ENCODE peak calls at places on chromosomes 1 and 21, in eight cellular contexts. I, Z, D, L, F, C, O and K are unnamed samples.

GRCh38 chr1:49323925-49324540 is 547.3 kb upstream of the BEND5 start:
- DNase-seq in I (no peak), Z (no peak), D (no peak), L (no peak), F (no peak), C (no peak), O (no peak), K (no peak)

GRCh38 chr1:84069236-84069845 is 70.4 kb upstream of the TTLL7 start:
- DNase-seq in I (no peak), Z (peak), D (no peak), L (no peak), F (no peak), C (no peak), O (no peak), K (no peak)

GRCh38 chr1:51792864-51793263 is 85.7 kb downstream of the NRDC start:
- DNase-seq in I (peak), Z (peak), D (no peak), L (no peak), F (peak), C (peak), O (no peak), K (no peak)

GRCh38 chr1:16180291-16180824 is 24.5 kb upstream of the EPHA2 start:
- DNase-seq in I (no peak), Z (no peak), D (no peak), L (no peak), F (no peak), C (no peak), O (no peak), K (no peak)

GRCh38 chr1:90717665-90718410 is 736 bp upstream of the BARHL2 start:
- DNase-seq in I (no peak), Z (no peak), D (no peak), L (no peak), F (no peak), C (no peak), O (peak), K (no peak)

GRCh38 chr21:34345892-34346291 is 17.9 kb upstream of the KCNE2 start:
- DNase-seq in I (no peak), Z (no peak), D (no peak), L (no peak), F (peak), C (no peak), O (no peak), K (no peak)

GRCh38 chr1:16076003-16076870 is 2.8 kb upstream of the FAM131C start:
- DNase-seq in I (no peak), Z (peak), D (peak), L (no peak), F (peak), C (peak), O (no peak), K (no peak)

GRCh38 chr1:111506561-111506960 is 3.1 kb upstream of the ADORA3 start:
- DNase-seq in I (no peak), Z (no peak), D (no peak), L (no peak), F (no peak), C (no peak), O (no peak), K (peak)

GRCh38 chr1:160307455-160307854 is 22.5 kb upstream of the PEX19 start:
- DNase-seq in I (no peak), Z (no peak), D (no peak), L (no peak), F (no peak), C (no peak), O (no peak), K (peak)

GRCh38 chr1:114700026-114700600 is 4.8 kb upstream of the AMPD1 start:
- DNase-seq in I (no peak), Z (no peak), D (no peak), L (no peak), F (no peak), C (no peak), O (no peak), K (no peak)

GRCh38 chr21:41369105-41369914 is 7.5 kb downstream of the MX2 start:
- DNase-seq in I (no peak), Z (peak), D (peak), L (peak), F (peak), C (no peak), O (no peak), K (peak)

DNA sequence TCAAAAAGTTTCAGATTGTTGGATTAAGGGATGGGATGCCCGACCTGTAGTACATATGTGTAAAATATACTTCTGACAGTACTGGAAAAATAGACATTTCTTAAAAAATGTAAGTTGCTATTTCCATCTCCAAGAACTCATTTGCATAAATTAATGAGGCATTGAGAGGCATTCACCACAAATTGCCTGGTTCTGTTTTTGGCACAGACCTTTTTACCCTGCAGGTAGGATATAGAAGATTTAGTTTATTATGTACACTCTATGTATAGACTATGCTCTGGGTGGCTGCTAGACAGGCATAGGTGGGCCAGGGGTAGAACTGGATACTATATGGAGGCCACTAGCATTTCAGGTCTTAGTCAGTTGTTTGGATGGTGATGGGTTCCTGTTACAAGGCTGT is 8.0 kb downstream of the CCDC17 start:
- DNase-seq in I (no peak), Z (no peak), D (no peak), L (no peak), F (no peak), C (no peak), O (no peak), K (no peak)
- H3K4me3 ChIP-seq in I (no peak), Z (no peak), D (no peak), L (no peak), F (no peak), C (no peak), O (no peak), K (no peak)

GRCh38 chr1:42518894-42519293 is 55.8 kb downstream of the CCDC30 start:
- DNase-seq in I (no peak), Z (no peak), D (no peak), L (no peak), F (no peak), C (no peak), O (no peak), K (no peak)

GRCh38 chr1:42524330-42524729 is 61.2 kb downstream of the CCDC30 start:
- DNase-seq in I (no peak), Z (no peak), D (no peak), L (no peak), F (no peak), C (no peak), O (no peak), K (no peak)

DNA sequence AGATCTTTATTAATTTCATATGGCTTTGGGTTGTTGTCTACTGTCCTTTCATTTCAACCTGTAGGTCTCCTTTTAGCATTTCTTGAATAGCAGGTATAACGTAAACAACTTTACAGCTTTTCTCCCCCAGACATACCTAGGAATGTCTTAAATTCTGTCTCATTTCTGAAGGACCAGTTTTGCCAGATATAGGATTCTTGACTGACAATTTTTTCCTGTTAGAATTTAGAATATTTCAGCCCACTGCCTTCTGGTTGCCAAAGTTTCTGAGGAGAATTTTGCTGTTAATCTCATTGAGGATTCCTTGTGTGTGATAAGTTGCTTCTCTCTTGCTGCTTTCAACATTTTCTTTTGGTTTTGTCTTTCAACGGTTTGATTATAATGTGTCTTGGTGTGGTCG is 60.1 kb downstream of the CCDC30 start:
- DNase-seq in I (no peak), Z (no peak), D (no peak), L (no peak), F (no peak), C (no peak), O (no peak), K (no peak)
- TF ChIP-seq CTCF in I (no peak), Z (no peak), D (no peak), L (no peak), F (no peak), C (no peak), O (no peak), K (no peak)

GRCh38 chr1:180251526-180252305 is 21.7 kb downstream of the LHX4 start:
- DNase-seq in I (no peak), Z (no peak), D (peak), L (no peak), F (no peak), C (no peak), O (no peak), K (no peak)
- H3K4me3 ChIP-seq in I (no peak), Z (no peak), D (no peak), L (no peak), F (no peak), C (no peak), O (no peak), K (no peak)

GRCh38 chr1:54054438-54054749 is 986 bp downstream of the TCEANC2 start:
- DNase-seq in I (no peak), Z (peak), D (no peak), L (no peak), F (no peak), C (no peak), O (no peak), K (peak)
- TF ChIP-seq CTCF in I (no peak), Z (no peak), D (no peak), L (peak), F (no peak), C (no peak), O (no peak), K (no peak)

DNA sequence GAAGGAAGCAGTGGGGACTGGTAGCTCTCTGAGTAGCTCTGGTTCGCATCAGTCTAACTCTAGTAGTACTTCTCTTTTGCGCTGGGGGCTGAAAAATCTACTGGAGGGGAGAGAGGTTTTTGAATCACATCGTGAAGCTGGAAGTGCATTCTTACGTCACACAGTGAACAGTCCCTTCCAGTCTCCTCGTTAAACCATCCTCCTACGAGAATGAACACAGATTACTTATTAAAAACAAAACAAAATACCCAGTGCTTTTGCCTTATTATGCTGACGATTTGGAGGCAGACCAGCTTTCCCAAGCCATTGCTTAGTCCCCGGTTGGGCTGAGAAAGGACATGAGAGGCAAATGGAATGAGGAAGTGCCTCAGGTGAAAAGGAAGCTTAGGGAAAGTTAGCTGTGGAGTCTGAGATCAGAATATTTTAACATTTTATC is 16.1 kb downstream of the HUNK start:
- DNase-seq in I (no peak), Z (peak), D (no peak), L (no peak), F (no peak), C (peak), O (no peak), K (no peak)
- H3K4me3 ChIP-seq in I (no peak), Z (no peak), D (no peak), L (no peak), F (no peak), C (peak), O (no peak), K (no peak)

DNA sequence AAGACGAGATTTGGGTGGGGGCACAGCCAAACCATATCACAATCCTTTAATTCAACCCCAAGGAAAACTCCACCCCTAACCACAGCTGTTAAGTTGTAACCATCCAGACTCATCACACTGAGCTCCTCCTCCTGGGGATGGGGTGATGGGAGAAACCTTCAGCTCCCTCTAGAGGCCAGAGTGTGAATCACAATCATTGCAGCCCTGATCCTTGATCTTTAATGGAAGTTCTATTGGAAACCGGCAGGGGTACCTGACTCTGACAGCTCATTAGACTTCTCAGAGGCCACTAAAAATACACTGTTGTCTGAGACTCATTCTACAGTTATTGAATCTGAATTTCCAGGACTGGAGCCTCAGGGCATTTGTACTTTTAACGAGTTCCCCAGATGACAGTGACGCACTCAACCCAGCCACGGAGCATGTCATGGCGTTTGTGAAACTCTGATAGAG is 127.2 kb downstream of the IGSF21 start:
- DNase-seq in I (peak), Z (peak), D (no peak), L (peak), F (no peak), C (peak), O (peak), K (peak)
- TF ChIP-seq CTCF in I (peak), Z (peak), D (peak), L (peak), F (peak), C (peak), O (peak), K (peak)

GRCh38 chr1:241614572-241614971 is 25.6 kb downstream of the CHML start:
- DNase-seq in I (no peak), Z (no peak), D (no peak), L (no peak), F (no peak), C (no peak), O (no peak), K (no peak)
- H3K4me3 ChIP-seq in I (no peak), Z (no peak), D (no peak), L (no peak), F (no peak), C (no peak), O (no peak), K (no peak)

GRCh38 chr1:20081331-20081810 is 11.4 kb downstream of the PLA2G5 start:
- DNase-seq in I (no peak), Z (no peak), D (no peak), L (no peak), F (no peak), C (no peak), O (no peak), K (no peak)
- TF ChIP-seq CTCF in I (no peak), Z (no peak), D (no peak), L (no peak), F (no peak), C (no peak), O (no peak), K (no peak)